ENCODE peak calls at places on chromosomes 6 and 20, in five cellular contexts. Q is D721Med, G is WTC11, E is heart right ventricle, Y is AG10803. J is an unnamed sample.

GRCh38 chr6:18263561-18264337 is 581 bp downstream of the DEK start:
- DNase-seq in Y (no peak), G (no peak), E (peak; percentile 71), Q (no peak), J (peak; percentile 48)

GRCh38 chr6:105769197-105769596 is 316.9 kb upstream of the PRDM1 start:
- DNase-seq in G (no peak), Y (no peak), Q (no peak), E (no peak), J (no peak)

GRCh38 chr20:3655032-3655405 is 8.2 kb downstream of the GFRA4 start:
- DNase-seq in E (no peak), Y (no peak), G (no peak), Q (no peak), J (no peak)

GRCh38 chr20:25399038-25399430 is 8.4 kb upstream of the ABHD12 start:
- DNase-seq in G (no peak), E (peak; percentile 31), Y (peak; percentile 79), Q (no peak), J (no peak)

GRCh38 chr6:97669191-97669651 is 386.2 kb upstream of the MMS22L start:
- DNase-seq in Y (peak; percentile 25), G (peak; percentile 19), E (peak; percentile 23), Q (no peak), J (peak; percentile 28)

GRCh38 chr6:122789862-122790739 is 1.0 kb downstream of the SMPDL3A start:
- DNase-seq in G (peak; percentile 42), Q (no peak), Y (peak; percentile 11), E (no peak), J (no peak)

GRCh38 chr20:20665200-20665599 is 47.2 kb downstream of the RALGAPA2 start:
- DNase-seq in E (no peak), Y (no peak), Q (no peak), G (no peak), J (no peak)

GRCh38 chr6:26555505-26556262 is 17.5 kb downstream of the HMGN4 start:
- DNase-seq in Q (no peak), E (no peak), G (no peak), Y (no peak), J (no peak)

GRCh38 chr6:170112583-170112860 is 178.4 kb downstream of the DLL1 start:
- DNase-seq in Q (no peak), Y (no peak), G (no peak), E (peak; percentile 0), J (no peak)

GRCh38 chr6:119891638-119892037 is 542.1 kb upstream of the MAN1A1 start:
- DNase-seq in E (no peak), G (no peak), Q (no peak), Y (no peak), J (no peak)

GRCh38 chr6:115551510-115551909 is 509.2 kb downstream of the FRK start:
- DNase-seq in G (no peak), E (no peak), Y (peak; percentile 8), Q (no peak), J (no peak)

GRCh38 chr6:8435093-8435844 is at the start of gene SLC35B3:
- DNase-seq in Y (peak; percentile 90), G (peak; percentile 96), E (peak; percentile 95), Q (peak; percentile 89), J (peak; percentile 99)

GRCh38 chr6:169638388-169638787 is 63.4 kb downstream of the WDR27 start:
- DNase-seq in Y (no peak), G (no peak), E (no peak), Q (no peak), J (no peak)

GRCh38 chr6:75643173-75643572 is 41.5 kb downstream of the SENP6 start:
- DNase-seq in G (no peak), Y (peak; percentile 66), Q (no peak), E (no peak), J (no peak)

GRCh38 chr6:109284675-109285074 is 97.6 kb downstream of the CD164 start:
- DNase-seq in Q (no peak), Y (no peak), G (no peak), E (no peak), J (no peak)

GRCh38 chr6:165110871-165111270 is 198.5 kb downstream of the C6orf118 start:
- DNase-seq in G (no peak), Y (peak; percentile 73), Q (no peak), E (no peak), J (no peak)

GRCh38 chr6:161011509-161012480 is 20.2 kb downstream of the MAP3K4 start:
- DNase-seq in Y (no peak), Q (no peak), E (no peak), G (peak; percentile 38), J (no peak)

GRCh38 chr6:147507162-147508072 is 1.1 kb upstream of the SAMD5 start:
- DNase-seq in E (no peak), Y (no peak), Q (no peak), G (peak; percentile 21), J (no peak)

GRCh38 chr20:37516697-37517370 is 4.2 kb upstream of the NNAT start:
- DNase-seq in G (no peak), E (no peak), Y (peak; percentile 82), Q (no peak), J (no peak)

GRCh38 chr20:17557675-17558006 is 12.2 kb upstream of the DSTN start:
- DNase-seq in G (no peak), Y (peak; percentile 74), Q (no peak), E (no peak), J (no peak)

GRCh38 chr6:70424296-70424695 is 11.0 kb downstream of the FAM135A start:
- DNase-seq in E (no peak), G (no peak), Y (no peak), Q (no peak), J (no peak)

GRCh38 chr6:24929255-24929654 is 6.5 kb downstream of the RIPOR2 start:
- DNase-seq in E (no peak), G (no peak), Y (no peak), Q (no peak), J (no peak)

GRCh38 chr6:44128020-44128917 is 915 bp downstream of the TMEM63B start:
- DNase-seq in Q (no peak), G (peak; percentile 57), E (peak; percentile 38), Y (no peak), J (peak; percentile 34)

GRCh38 chr20:25071722-25072121 is 10.2 kb downstream of the VSX1 start:
- DNase-seq in E (peak; percentile 1), Q (no peak), G (peak; percentile 33), Y (no peak), J (no peak)

GRCh38 chr6:29792123-29793035 is 35.2 kb upstream of the HLA-G start:
- DNase-seq in G (peak; percentile 63), E (peak; percentile 70), Y (peak; percentile 25), Q (no peak), J (peak; percentile 56)
- TF ChIP-seq CTCF in G (no peak), E (peak; percentile 63), Y (peak; percentile 49), Q (no peak), J (no peak)

DNA sequence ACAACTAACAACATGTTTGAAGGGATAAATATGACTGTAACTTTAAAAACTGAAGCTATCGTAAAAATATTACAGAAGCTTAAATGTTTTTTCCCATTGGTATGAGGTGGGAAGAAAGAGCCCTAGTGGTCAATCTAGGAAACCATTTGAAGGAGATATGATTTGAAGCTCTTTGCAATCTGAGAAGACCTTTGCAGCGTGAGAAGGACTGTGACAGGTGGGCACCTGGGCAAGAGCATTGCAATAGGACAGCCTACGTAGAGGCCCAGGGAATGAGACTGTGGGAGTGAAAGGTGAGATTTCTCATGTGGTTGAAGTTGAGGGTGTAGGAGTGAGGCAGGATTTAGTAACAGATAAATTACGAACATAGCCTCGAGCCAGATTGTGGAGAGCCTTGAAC is 108.0 kb upstream of the PDE7B start:
- DNase-seq in E (no peak), Q (no peak), Y (no peak), G (no peak), J (no peak)
- TF ChIP-seq CTCF in E (no peak), Q (no peak), Y (no peak), G (no peak), J (no peak)

DNA sequence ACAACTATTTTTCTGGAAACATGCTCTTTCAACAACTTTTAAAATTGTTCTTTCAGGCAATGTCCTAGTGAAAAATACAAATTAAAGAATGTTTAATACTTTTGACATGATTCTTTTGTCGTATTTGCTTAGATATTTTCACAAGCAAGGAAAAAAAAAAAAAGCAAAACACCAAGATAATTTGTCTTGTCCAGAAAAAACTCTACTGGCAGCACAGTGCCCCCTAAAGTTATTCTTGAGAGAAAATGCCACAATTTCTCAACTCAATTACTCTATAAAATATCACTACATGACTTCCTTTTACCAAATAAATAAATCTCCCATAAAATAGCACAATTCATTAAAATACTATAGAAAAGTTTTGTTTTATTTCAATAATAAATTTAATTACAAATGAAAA is 652.5 kb upstream of the EPHA7 start:
- DNase-seq in G (no peak), E (no peak), Y (no peak), Q (no peak), J (no peak)
- TF ChIP-seq CTCF in G (no peak), E (peak; percentile 9), Y (no peak), Q (peak; percentile 45), J (no peak)

GRCh38 chr6:96235927-96236326 is 220.2 kb downstream of the FUT9 start:
- DNase-seq in G (no peak), E (no peak), Q (no peak), Y (no peak), J (no peak)
- TF ChIP-seq CTCF in G (no peak), E (no peak), Q (no peak), Y (no peak), J (no peak)

GRCh38 chr6:101392561-101393230 is 812 bp upstream of the GRIK2 start:
- DNase-seq in Q (no peak), E (no peak), Y (no peak), G (peak; percentile 23), J (no peak)

GRCh38 chr6:101396552-101397173 is 3.2 kb downstream of the GRIK2 start:
- DNase-seq in Y (peak; percentile 40), G (peak; percentile 78), Q (no peak), E (peak; percentile 52), J (no peak)

GRCh38 chr6:101393291-101394251 is at the start of gene GRIK2:
- DNase-seq in Y (peak; percentile 61), E (no peak), G (peak; percentile 75), Q (peak; percentile 44), J (no peak)

GRCh38 chr6:101397199-101397598 is 3.7 kb downstream of the GRIK2 start:
- DNase-seq in G (no peak), Q (peak; percentile 31), Y (peak; percentile 12), E (no peak), J (no peak)

DNA sequence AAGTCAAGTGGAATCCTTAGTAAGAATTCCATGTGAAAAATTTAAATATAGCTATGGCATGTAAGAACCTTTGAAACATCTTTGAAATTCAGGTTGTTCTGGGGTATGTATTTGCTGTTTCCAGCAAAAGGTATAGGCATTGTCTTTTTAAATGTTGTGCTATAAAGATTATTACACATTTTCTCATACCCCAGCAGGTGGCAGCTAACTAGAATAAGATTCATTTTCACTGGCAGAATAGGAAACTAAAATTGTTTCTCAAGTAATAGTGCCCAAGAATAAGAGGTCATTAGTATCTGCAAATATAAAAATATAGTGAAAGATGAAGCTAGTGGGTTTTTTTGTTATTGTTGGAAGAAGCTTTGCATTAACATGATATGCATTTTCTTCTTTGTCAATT is 1.8 kb downstream of the GRIK2 start:
- DNase-seq in G (no peak), E (no peak), Y (peak; percentile 14), Q (no peak), J (no peak)
- TF ChIP-seq CTCF in G (no peak), E (no peak), Y (peak; percentile 38), Q (peak; percentile 19), J (no peak)

J was measured in activated B cell treated with CpG ODN at 0.5 μM for 24 hours.